ENCODE peak calls at places on chromosomes 3 and 15, in nine cellular contexts. One of them, this sample, is unnamed.

GRCh38 chr3:137695351-137695750 is 68.8 kb upstream of the SOX14 start:
- DNase-seq in RWPE2: no peak
- DNase-seq in fibroblast of the aortic adventitia: no peak
- DNase-seq in stomach: no peak
- DNase-seq in effector memory CD4-positive, alpha-beta T cell: no peak
- DNase-seq in HCT116: no peak
- DNase-seq in BJ: no peak
- DNase-seq in transverse colon: no peak
- DNase-seq in HFF-Myc: no peak
- DNase-seq in this sample: no peak

GRCh38 chr3:131526801-131527347 is 24.1 kb upstream of the MRPL3 start:
- DNase-seq in RWPE2: peak; percentile 40
- DNase-seq in fibroblast of the aortic adventitia: peak; percentile 47
- DNase-seq in stomach: peak; percentile 26
- DNase-seq in effector memory CD4-positive, alpha-beta T cell: no peak
- DNase-seq in HCT116: no peak
- DNase-seq in BJ: no peak
- DNase-seq in transverse colon: no peak
- DNase-seq in HFF-Myc: no peak
- DNase-seq in this sample: no peak

GRCh38 chr15:101456079-101456791 is 33.3 kb downstream of the PCSK6 start:
- DNase-seq in RWPE2: peak; percentile 44
- DNase-seq in fibroblast of the aortic adventitia: no peak
- DNase-seq in stomach: no peak
- DNase-seq in effector memory CD4-positive, alpha-beta T cell: no peak
- DNase-seq in HCT116: no peak
- DNase-seq in BJ: no peak
- DNase-seq in transverse colon: no peak
- DNase-seq in HFF-Myc: no peak
- DNase-seq in this sample: no peak

GRCh38 chr15:98650871-98651481 is 2.6 kb downstream of the IGF1R start:
- DNase-seq in RWPE2: no peak
- DNase-seq in fibroblast of the aortic adventitia: peak; percentile 58
- DNase-seq in stomach: peak; percentile 49
- DNase-seq in effector memory CD4-positive, alpha-beta T cell: no peak
- DNase-seq in HCT116: no peak
- DNase-seq in BJ: no peak
- DNase-seq in transverse colon: peak; percentile 16
- DNase-seq in HFF-Myc: no peak
- DNase-seq in this sample: no peak

GRCh38 chr3:113626513-113627371 is 69.7 kb downstream of the USF3 start:
- DNase-seq in RWPE2: no peak
- DNase-seq in fibroblast of the aortic adventitia: peak; percentile 67
- DNase-seq in stomach: peak; percentile 44
- DNase-seq in effector memory CD4-positive, alpha-beta T cell: no peak
- DNase-seq in HCT116: peak; percentile 79
- DNase-seq in BJ: no peak
- DNase-seq in transverse colon: peak; percentile 57
- DNase-seq in HFF-Myc: peak; percentile 24
- DNase-seq in this sample: peak; percentile 8

GRCh38 chr3:106880206-106880605 is 497.0 kb upstream of the CCDC54 start:
- DNase-seq in RWPE2: no peak
- DNase-seq in fibroblast of the aortic adventitia: no peak
- DNase-seq in stomach: no peak
- DNase-seq in effector memory CD4-positive, alpha-beta T cell: no peak
- DNase-seq in HCT116: no peak
- DNase-seq in BJ: no peak
- DNase-seq in transverse colon: no peak
- DNase-seq in HFF-Myc: no peak
- DNase-seq in this sample: no peak

GRCh38 chr3:94285874-94286273 is 223.0 kb downstream of the NSUN3 start:
- DNase-seq in RWPE2: no peak
- DNase-seq in fibroblast of the aortic adventitia: peak; percentile 20
- DNase-seq in stomach: no peak
- DNase-seq in effector memory CD4-positive, alpha-beta T cell: no peak
- DNase-seq in HCT116: no peak
- DNase-seq in BJ: no peak
- DNase-seq in transverse colon: no peak
- DNase-seq in HFF-Myc: no peak
- DNase-seq in this sample: no peak

GRCh38 chr3:54168451-54168850 is 46.1 kb downstream of the CACNA2D3 start:
- DNase-seq in RWPE2: no peak
- DNase-seq in fibroblast of the aortic adventitia: no peak
- DNase-seq in stomach: no peak
- DNase-seq in effector memory CD4-positive, alpha-beta T cell: no peak
- DNase-seq in HCT116: no peak
- DNase-seq in BJ: no peak
- DNase-seq in transverse colon: no peak
- DNase-seq in HFF-Myc: no peak
- DNase-seq in this sample: no peak

GRCh38 chr3:192986399-192986798 is 68.7 kb upstream of the MB21D2 start:
- DNase-seq in RWPE2: no peak
- DNase-seq in fibroblast of the aortic adventitia: no peak
- DNase-seq in stomach: no peak
- DNase-seq in effector memory CD4-positive, alpha-beta T cell: no peak
- DNase-seq in HCT116: no peak
- DNase-seq in BJ: no peak
- DNase-seq in transverse colon: no peak
- DNase-seq in HFF-Myc: no peak
- DNase-seq in this sample: no peak

GRCh38 chr3:99118381-99118780 is 216.9 kb upstream of the DCBLD2 start:
- DNase-seq in RWPE2: no peak
- DNase-seq in fibroblast of the aortic adventitia: no peak
- DNase-seq in stomach: no peak
- DNase-seq in effector memory CD4-positive, alpha-beta T cell: no peak
- DNase-seq in HCT116: no peak
- DNase-seq in BJ: peak; percentile 84
- DNase-seq in transverse colon: no peak
- DNase-seq in HFF-Myc: no peak
- DNase-seq in this sample: no peak

GRCh38 chr3:181230258-181230657 is 240.7 kb upstream of the DNAJC19 start:
- DNase-seq in RWPE2: no peak
- DNase-seq in fibroblast of the aortic adventitia: no peak
- DNase-seq in stomach: no peak
- DNase-seq in effector memory CD4-positive, alpha-beta T cell: no peak
- DNase-seq in HCT116: no peak
- DNase-seq in BJ: no peak
- DNase-seq in transverse colon: no peak
- DNase-seq in HFF-Myc: no peak
- DNase-seq in this sample: no peak

GRCh38 chr15:25905140-25905539 is 42.0 kb upstream of the ATP10A start:
- DNase-seq in RWPE2: peak; percentile 85
- DNase-seq in fibroblast of the aortic adventitia: peak; percentile 94
- DNase-seq in stomach: no peak
- DNase-seq in effector memory CD4-positive, alpha-beta T cell: no peak
- DNase-seq in HCT116: no peak
- DNase-seq in BJ: peak; percentile 61
- DNase-seq in transverse colon: peak; percentile 13
- DNase-seq in HFF-Myc: no peak
- DNase-seq in this sample: peak; percentile 92

GRCh38 chr3:149806171-149806778 is 6.7 kb upstream of the RNF13 start:
- DNase-seq in RWPE2: no peak
- DNase-seq in fibroblast of the aortic adventitia: no peak
- DNase-seq in stomach: no peak
- DNase-seq in effector memory CD4-positive, alpha-beta T cell: no peak
- DNase-seq in HCT116: no peak
- DNase-seq in BJ: no peak
- DNase-seq in transverse colon: no peak
- DNase-seq in HFF-Myc: no peak
- DNase-seq in this sample: no peak

GRCh38 chr3:71478568-71478967 is 105.0 kb downstream of the FOXP1 start:
- DNase-seq in RWPE2: no peak
- DNase-seq in fibroblast of the aortic adventitia: no peak
- DNase-seq in stomach: no peak
- DNase-seq in effector memory CD4-positive, alpha-beta T cell: peak; percentile 12
- DNase-seq in HCT116: no peak
- DNase-seq in BJ: no peak
- DNase-seq in transverse colon: no peak
- DNase-seq in HFF-Myc: peak; percentile 15
- DNase-seq in this sample: no peak

GRCh38 chr3:108342829-108343478 is 46.6 kb downstream of the HHLA2 start:
- DNase-seq in RWPE2: no peak
- DNase-seq in fibroblast of the aortic adventitia: peak; percentile 84
- DNase-seq in stomach: no peak
- DNase-seq in effector memory CD4-positive, alpha-beta T cell: no peak
- DNase-seq in HCT116: no peak
- DNase-seq in BJ: no peak
- DNase-seq in transverse colon: no peak
- DNase-seq in HFF-Myc: no peak
- DNase-seq in this sample: peak; percentile 13

GRCh38 chr15:92112180-92112579 is 258.7 kb downstream of the SLCO3A1 start:
- DNase-seq in RWPE2: no peak
- DNase-seq in fibroblast of the aortic adventitia: peak; percentile 81
- DNase-seq in stomach: no peak
- DNase-seq in effector memory CD4-positive, alpha-beta T cell: no peak
- DNase-seq in HCT116: no peak
- DNase-seq in BJ: no peak
- DNase-seq in transverse colon: no peak
- DNase-seq in HFF-Myc: no peak
- DNase-seq in this sample: no peak

GRCh38 chr15:85840802-85841152 is 46.1 kb upstream of the KLHL25 start:
- DNase-seq in RWPE2: no peak
- DNase-seq in fibroblast of the aortic adventitia: no peak
- DNase-seq in stomach: no peak
- DNase-seq in effector memory CD4-positive, alpha-beta T cell: no peak
- DNase-seq in HCT116: no peak
- DNase-seq in BJ: no peak
- DNase-seq in transverse colon: no peak
- DNase-seq in HFF-Myc: no peak
- DNase-seq in this sample: no peak
- H3K4me3 ChIP-seq in RWPE2: no peak overlapping the region
- H3K4me3 ChIP-seq in fibroblast of the aortic adventitia: peak overlapping the region; percentile 56
- H3K4me3 ChIP-seq in stomach: no peak overlapping the region
- H3K4me3 ChIP-seq in effector memory CD4-positive, alpha-beta T cell: peak overlapping the region; percentile 44
- H3K4me3 ChIP-seq in HCT116: peak overlapping the region; percentile 52
- H3K4me3 ChIP-seq in BJ: no peak overlapping the region
- H3K4me3 ChIP-seq in transverse colon: no peak overlapping the region
- H3K4me3 ChIP-seq in HFF-Myc: no peak overlapping the region
- H3K4me3 ChIP-seq in this sample: peak overlapping the region; percentile 45

DNA sequence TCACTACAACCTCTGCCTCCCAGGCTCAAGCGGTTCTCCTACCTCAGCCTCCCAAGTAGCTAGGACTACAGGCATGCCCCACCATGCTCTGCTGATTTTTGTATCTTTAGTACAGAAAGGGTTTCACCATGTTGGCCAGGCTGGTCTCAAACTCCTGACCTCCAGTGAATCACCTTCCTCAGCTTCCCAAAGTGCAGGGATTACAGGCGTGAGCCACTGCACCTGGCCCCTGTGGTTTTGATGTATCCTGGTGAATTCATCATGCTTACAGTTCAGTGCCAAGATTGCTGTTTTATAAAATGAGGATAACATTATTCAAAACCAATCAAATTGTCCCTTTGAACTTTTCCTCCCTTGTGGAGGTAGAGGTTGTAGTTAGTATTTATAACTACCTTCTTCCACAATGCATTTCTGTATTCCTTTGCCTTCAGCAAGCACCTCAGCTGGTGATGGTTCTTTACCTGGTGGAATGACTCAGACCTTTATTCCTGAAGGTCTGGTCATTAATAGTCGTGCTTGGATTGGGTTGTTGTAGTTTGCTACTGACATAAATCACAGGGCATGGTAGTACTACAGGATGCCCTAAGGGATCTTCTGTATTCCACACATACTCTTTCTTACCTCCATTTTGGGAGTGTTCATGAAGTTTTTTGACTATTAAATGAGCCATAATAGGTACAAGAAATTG is 76.9 kb downstream of the UBP1 start:
- DNase-seq in RWPE2: no peak
- DNase-seq in fibroblast of the aortic adventitia: no peak
- DNase-seq in stomach: no peak
- DNase-seq in effector memory CD4-positive, alpha-beta T cell: no peak
- DNase-seq in HCT116: no peak
- DNase-seq in BJ: no peak
- DNase-seq in transverse colon: no peak
- DNase-seq in HFF-Myc: no peak
- DNase-seq in this sample: no peak
- H3K4me3 ChIP-seq in RWPE2: no peak overlapping the region
- H3K4me3 ChIP-seq in fibroblast of the aortic adventitia: no peak overlapping the region
- H3K4me3 ChIP-seq in stomach: no peak overlapping the region
- H3K4me3 ChIP-seq in effector memory CD4-positive, alpha-beta T cell: no peak overlapping the region
- H3K4me3 ChIP-seq in HCT116: no peak overlapping the region
- H3K4me3 ChIP-seq in BJ: no peak overlapping the region
- H3K4me3 ChIP-seq in transverse colon: no peak overlapping the region
- H3K4me3 ChIP-seq in HFF-Myc: no peak overlapping the region
- H3K4me3 ChIP-seq in this sample: no peak overlapping the region

GRCh38 chr3:66610548-66610909 is 109.7 kb upstream of the LRIG1 start:
- DNase-seq in RWPE2: no peak
- DNase-seq in fibroblast of the aortic adventitia: no peak
- DNase-seq in stomach: no peak
- DNase-seq in effector memory CD4-positive, alpha-beta T cell: no peak
- DNase-seq in HCT116: no peak
- DNase-seq in BJ: no peak
- DNase-seq in transverse colon: no peak
- DNase-seq in HFF-Myc: no peak
- DNase-seq in this sample: no peak
- H3K4me3 ChIP-seq in RWPE2: no peak overlapping the region
- H3K4me3 ChIP-seq in fibroblast of the aortic adventitia: no peak overlapping the region
- H3K4me3 ChIP-seq in stomach: no peak overlapping the region
- H3K4me3 ChIP-seq in effector memory CD4-positive, alpha-beta T cell: no peak overlapping the region
- H3K4me3 ChIP-seq in HCT116: no peak overlapping the region
- H3K4me3 ChIP-seq in BJ: no peak overlapping the region
- H3K4me3 ChIP-seq in transverse colon: no peak overlapping the region
- H3K4me3 ChIP-seq in HFF-Myc: no peak overlapping the region
- H3K4me3 ChIP-seq in this sample: no peak overlapping the region

GRCh38 chr15:70508561-70509281 is 254.6 kb downstream of the UACA start:
- DNase-seq in RWPE2: peak; percentile 97
- DNase-seq in fibroblast of the aortic adventitia: peak; percentile 89
- DNase-seq in stomach: no peak
- DNase-seq in effector memory CD4-positive, alpha-beta T cell: no peak
- DNase-seq in HCT116: no peak
- DNase-seq in BJ: no peak
- DNase-seq in transverse colon: no peak
- DNase-seq in HFF-Myc: peak; percentile 76
- DNase-seq in this sample: peak; percentile 66
- H3K4me3 ChIP-seq in RWPE2: no peak overlapping the region
- H3K4me3 ChIP-seq in fibroblast of the aortic adventitia: no peak overlapping the region
- H3K4me3 ChIP-seq in stomach: no peak overlapping the region
- H3K4me3 ChIP-seq in effector memory CD4-positive, alpha-beta T cell: no peak overlapping the region
- H3K4me3 ChIP-seq in HCT116: peak overlapping the region; percentile 20
- H3K4me3 ChIP-seq in BJ: no peak overlapping the region
- H3K4me3 ChIP-seq in transverse colon: no peak overlapping the region
- H3K4me3 ChIP-seq in HFF-Myc: no peak overlapping the region
- H3K4me3 ChIP-seq in this sample: no peak overlapping the region

GRCh38 chr3:194166682-194167479 is 30.9 kb downstream of the HES1 start:
- DNase-seq in RWPE2: no peak
- DNase-seq in fibroblast of the aortic adventitia: peak; percentile 8
- DNase-seq in stomach: no peak
- DNase-seq in effector memory CD4-positive, alpha-beta T cell: no peak
- DNase-seq in HCT116: no peak
- DNase-seq in BJ: no peak
- DNase-seq in transverse colon: no peak
- DNase-seq in HFF-Myc: no peak
- DNase-seq in this sample: no peak
- H3K4me3 ChIP-seq in RWPE2: no peak overlapping the region
- H3K4me3 ChIP-seq in fibroblast of the aortic adventitia: no peak overlapping the region
- H3K4me3 ChIP-seq in stomach: peak overlapping the region; percentile 14
- H3K4me3 ChIP-seq in effector memory CD4-positive, alpha-beta T cell: no peak overlapping the region
- H3K4me3 ChIP-seq in HCT116: no peak overlapping the region
- H3K4me3 ChIP-seq in BJ: no peak overlapping the region
- H3K4me3 ChIP-seq in transverse colon: no peak overlapping the region
- H3K4me3 ChIP-seq in HFF-Myc: no peak overlapping the region
- H3K4me3 ChIP-seq in this sample: no peak overlapping the region

GRCh38 chr15:82553846-82554245 is 13.6 kb upstream of the RPS17 start:
- DNase-seq in RWPE2: no peak
- DNase-seq in fibroblast of the aortic adventitia: no peak
- DNase-seq in stomach: no peak
- DNase-seq in effector memory CD4-positive, alpha-beta T cell: no peak
- DNase-seq in HCT116: no peak
- DNase-seq in BJ: no peak
- DNase-seq in transverse colon: no peak
- DNase-seq in HFF-Myc: no peak
- DNase-seq in this sample: no peak
- H3K4me3 ChIP-seq in RWPE2: no peak overlapping the region
- H3K4me3 ChIP-seq in fibroblast of the aortic adventitia: no peak overlapping the region
- H3K4me3 ChIP-seq in stomach: no peak overlapping the region
- H3K4me3 ChIP-seq in effector memory CD4-positive, alpha-beta T cell: no peak overlapping the region
- H3K4me3 ChIP-seq in HCT116: no peak overlapping the region
- H3K4me3 ChIP-seq in BJ: no peak overlapping the region
- H3K4me3 ChIP-seq in transverse colon: no peak overlapping the region
- H3K4me3 ChIP-seq in HFF-Myc: no peak overlapping the region
- H3K4me3 ChIP-seq in this sample: no peak overlapping the region